ENCODE peak calls at places on chromosomes 11 and 22, in ten cellular contexts. W is tibial nerve, V is psoas muscle, E is lower lobe of right lung, Q is OCI-LY7, F is aorta, I is kidney, R is stomach, T is IMR-90, D is foreskin fibroblast. U is an unnamed sample.

GRCh38 chr11:57890521-57890920 is 128.9 kb downstream of the CTNND1 start:
- DNase-seq in W (no peak), V (no peak), E (no peak), Q (no peak), F (no peak), I (no peak), R (no peak), T (no peak), D (no peak), U (no peak)

GRCh38 chr11:76609736-76610370 is 60.7 kb downstream of the LRRC32 start:
- DNase-seq in W (no peak), V (no peak), E (no peak), Q (no peak), F (no peak), I (no peak), R (no peak), T (no peak), D (no peak), U (no peak)

GRCh38 chr11:72300268-72300667 is 56.3 kb upstream of the PHOX2A start:
- DNase-seq in W (no peak), V (no peak), E (no peak), Q (no peak), F (no peak), I (no peak), R (no peak), T (no peak), D (no peak), U (no peak)

GRCh38 chr11:7965386-7965785 is at the start of gene NLRP10:
- DNase-seq in W (no peak), V (no peak), E (no peak), Q (no peak), F (no peak), I (no peak), R (no peak), T (peak; percentile 95), D (peak; percentile 96), U (no peak)

GRCh38 chr11:34205326-34206035 is 100.1 kb downstream of the NAT10 start:
- DNase-seq in W (no peak), V (no peak), E (no peak), Q (no peak), F (no peak), I (no peak), R (no peak), T (peak; percentile 39), D (no peak), U (no peak)

GRCh38 chr11:33912405-33913361 is 20.8 kb upstream of the LMO2 start:
- DNase-seq in W (no peak), V (peak; percentile 56), E (no peak), Q (no peak), F (no peak), I (no peak), R (no peak), T (peak; percentile 90), D (peak; percentile 75), U (no peak)

GRCh38 chr11:60985991-60986915 is 14.8 kb downstream of the CD6 start:
- DNase-seq in W (no peak), V (no peak), E (peak; percentile 81), Q (peak; percentile 18), F (no peak), I (no peak), R (peak; percentile 76), T (peak; percentile 46), D (peak; percentile 14), U (peak; percentile 87)

GRCh38 chr22:21707677-21708076 is 27.9 kb downstream of the YPEL1 start:
- DNase-seq in W (no peak), V (no peak), E (no peak), Q (peak; percentile 74), F (no peak), I (no peak), R (no peak), T (peak; percentile 19), D (no peak), U (no peak)

GRCh38 chr11:88338223-88338661 is 706 bp upstream of the CTSC start:
- DNase-seq in W (no peak), V (peak; percentile 61), E (peak; percentile 70), Q (peak; percentile 72), F (no peak), I (peak; percentile 65), R (peak; percentile 41), T (peak; percentile 84), D (peak; percentile 74), U (peak; percentile 68)

GRCh38 chr22:28139993-28140392 is 220.9 kb upstream of the PITPNB start:
- DNase-seq in W (no peak), V (no peak), E (no peak), Q (no peak), F (no peak), I (no peak), R (no peak), T (peak; percentile 93), D (peak; percentile 85), U (no peak)

GRCh38 chr11:68842427-68843051 is 823 bp upstream of the CPT1A start:
- DNase-seq in W (no peak), V (no peak), E (no peak), Q (no peak), F (no peak), I (no peak), R (no peak), T (no peak), D (no peak), U (no peak)
- H3K4me3 ChIP-seq in W (peak overlapping the region; percentile 84), V (peak overlapping the region; percentile 80), E (peak overlapping the region; percentile 97), Q (peak overlapping the region; percentile 73), F (peak overlapping the region; percentile 8), I (peak overlapping the region; percentile 81), R (peak overlapping the region; percentile 98), T (peak overlapping the region; percentile 88), D (peak overlapping the region; percentile 43), U (peak overlapping the region; percentile 51)

DNA sequence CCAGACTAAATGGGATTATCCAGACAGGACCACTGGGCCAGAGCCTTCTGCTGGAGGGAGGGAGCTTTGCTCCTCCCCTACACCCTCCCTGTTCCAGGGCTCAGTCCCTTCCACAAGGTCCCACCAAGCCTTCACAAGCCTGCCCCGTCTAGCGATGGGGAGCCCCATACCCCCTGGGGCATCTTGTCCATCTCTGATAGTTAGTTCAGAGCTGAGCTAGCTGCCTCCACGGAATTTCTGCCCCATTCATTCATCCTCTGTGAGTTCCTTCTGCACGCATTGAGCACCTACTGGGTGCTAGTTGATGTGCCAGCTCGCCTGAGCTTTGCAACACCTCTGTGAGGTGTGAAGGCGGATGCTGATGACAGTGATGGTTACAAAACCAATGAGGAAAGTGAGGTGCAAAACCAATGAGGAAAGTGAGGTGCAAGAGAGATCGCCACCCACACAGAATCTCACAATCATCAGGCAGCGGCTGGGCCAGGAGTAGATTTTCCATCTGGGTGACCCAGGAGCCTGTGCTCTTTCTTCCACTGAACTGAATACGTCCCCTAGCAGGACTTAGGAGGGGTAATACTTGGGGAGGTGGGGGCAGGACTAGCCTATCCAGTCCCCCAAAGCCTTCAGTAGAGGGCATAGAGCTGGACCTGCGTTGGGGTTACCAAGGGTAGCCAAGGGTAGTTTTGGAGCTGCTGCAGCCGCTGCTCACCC is 21.5 kb upstream of the CBX7 start:
- DNase-seq in W (no peak), V (no peak), E (no peak), Q (no peak), F (no peak), I (no peak), R (no peak), T (no peak), D (no peak), U (no peak)
- H3K4me3 ChIP-seq in W (no peak overlapping the region), V (no peak overlapping the region), E (no peak overlapping the region), Q (no peak overlapping the region), F (no peak overlapping the region), I (no peak overlapping the region), R (no peak overlapping the region), T (no peak overlapping the region), D (no peak overlapping the region), U (no peak overlapping the region)

DNA sequence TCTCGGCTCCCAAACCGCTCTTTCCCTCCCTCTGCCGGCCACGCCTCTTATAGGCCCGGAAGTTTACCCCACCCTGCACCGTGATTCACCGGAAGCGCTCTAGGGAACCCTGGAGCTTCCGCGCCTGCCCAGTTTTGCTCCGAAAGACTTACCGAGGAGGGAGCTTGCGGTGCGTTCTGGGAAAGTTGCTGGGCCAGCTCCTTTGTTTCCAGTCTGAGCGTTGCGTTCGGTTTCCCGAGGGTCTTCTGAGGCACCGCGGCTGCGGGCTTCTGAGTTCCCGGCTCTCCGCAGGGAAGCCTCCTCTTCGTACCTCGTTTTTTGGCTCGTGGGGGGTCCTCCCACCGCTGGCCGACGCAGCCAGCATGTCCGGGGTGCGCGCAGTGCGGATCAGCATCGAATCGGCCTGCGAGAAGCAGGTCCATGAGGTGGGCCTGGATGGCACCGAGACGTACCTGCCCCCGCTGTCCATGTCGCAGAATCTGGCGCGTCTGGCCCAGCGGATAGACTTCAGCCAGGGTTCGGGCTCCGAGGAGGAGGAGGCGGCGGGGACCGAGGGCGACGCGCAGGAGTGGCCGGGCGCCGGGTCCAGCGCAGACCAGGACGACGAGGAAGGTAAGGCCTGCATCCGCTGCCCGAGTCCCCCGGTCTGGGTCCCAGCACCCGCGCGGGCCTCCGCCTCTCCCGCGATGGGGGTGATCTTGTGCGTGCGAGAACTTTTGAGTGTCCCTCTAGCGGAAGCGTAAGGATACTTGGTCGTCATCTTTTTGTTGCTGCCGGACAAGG is at the start of gene MED17:
- DNase-seq in W (peak; percentile 86), V (peak; percentile 95), E (peak; percentile 94), Q (peak; percentile 93), F (peak; percentile 97), I (peak; percentile 97), R (peak; percentile 92), T (peak; percentile 92), D (peak; percentile 89), U (peak; percentile 90)
- H3K4me3 ChIP-seq in W (peak within 1 kb of the TSS; percentile 97), V (peak within 1 kb of the TSS; percentile 94), E (peak within 1 kb of the TSS; percentile 95), Q (peak within 1 kb of the TSS; percentile 88), F (peak within 1 kb of the TSS; percentile 88), I (peak within 1 kb of the TSS; percentile 70), R (peak within 1 kb of the TSS; percentile 80), T (peak within 1 kb of the TSS; percentile 91), D (peak within 1 kb of the TSS; percentile 91), U (peak within 1 kb of the TSS; percentile 97)

GRCh38 chr22:24051568-24051967 is 40.5 kb downstream of the CABIN1 start:
- DNase-seq in W (no peak), V (no peak), E (no peak), Q (no peak), F (peak; percentile 78), I (no peak), R (no peak), T (no peak), D (no peak), U (no peak)
- H3K4me3 ChIP-seq in W (no peak overlapping the region), V (no peak overlapping the region), E (no peak overlapping the region), Q (no peak overlapping the region), F (no peak overlapping the region), I (no peak overlapping the region), R (no peak overlapping the region), T (no peak overlapping the region), D (no peak overlapping the region), U (no peak overlapping the region)

GRCh38 chr11:64008283-64008931 is 22.2 kb downstream of the OTUB1 start:
- DNase-seq in W (no peak), V (no peak), E (no peak), Q (no peak), F (no peak), I (peak; percentile 66), R (no peak), T (no peak), D (no peak), U (no peak)
- H3K4me3 ChIP-seq in W (no peak overlapping the region), V (peak overlapping the region; percentile 53), E (peak overlapping the region; percentile 53), Q (no peak overlapping the region), F (no peak overlapping the region), I (no peak overlapping the region), R (no peak overlapping the region), T (no peak overlapping the region), D (no peak overlapping the region), U (no peak overlapping the region)